ENCODE peak calls at places on chromosomes 16 and 17, in eight cellular contexts. A is GM23338; F is CD4-positive, alpha-beta memory T cell; W is aorta; N is body of pancreas; H is effector memory CD4-positive, alpha-beta T cell; M is psoas muscle; U is mammary epithelial cell. O is an unnamed sample. For H3K4me1 and H3K27me3, the result is how much of the 10 kb centered on the place peaks cover.

GRCh38 chr17:6548578-6549330 is 7.6 kb downstream of the PITPNM3 start:
- DNase-seq in A (no peak), F (peak), W (no peak), N (peak), H (no peak), M (peak), U (no peak), O (no peak)

GRCh38 chr17:50691550-50692447 is 15.9 kb downstream of the ANKRD40 start:
- DNase-seq in A (no peak), F (no peak), W (peak), N (peak), H (no peak), M (no peak), U (no peak), O (peak)

GRCh38 chr16:65793781-65794180 is 572.7 kb upstream of the CDH5 start:
- DNase-seq in A (no peak), F (no peak), W (no peak), N (no peak), H (no peak), M (no peak), U (no peak), O (no peak)

GRCh38 chr17:77602883-77603640 is 355.4 kb upstream of the TNRC6C start:
- DNase-seq in A (no peak), F (no peak), W (peak), N (no peak), H (no peak), M (no peak), U (no peak), O (no peak)

GRCh38 chr17:50471009-50471905 is 2.6 kb upstream of the CHAD start:
- DNase-seq in A (no peak), F (no peak), W (no peak), N (no peak), H (no peak), M (peak), U (no peak), O (no peak)

GRCh38 chr16:54927125-54928015 is 3.3 kb upstream of the IRX5 start:
- DNase-seq in A (no peak), F (no peak), W (no peak), N (no peak), H (no peak), M (no peak), U (peak), O (no peak)

GRCh38 chr17:77037943-77038342 is 102.8 kb upstream of the SEC14L1 start:
- DNase-seq in A (no peak), F (no peak), W (no peak), N (no peak), H (no peak), M (no peak), U (no peak), O (no peak)

GRCh38 chr17:46141645-46142044 is 51.6 kb downstream of the KANSL1 start:
- DNase-seq in A (no peak), F (no peak), W (no peak), N (no peak), H (no peak), M (no peak), U (no peak), O (no peak)

GRCh38 chr16:22946433-22946832 is 132.5 kb downstream of the HS3ST2 start:
- DNase-seq in A (no peak), F (no peak), W (no peak), N (no peak), H (no peak), M (no peak), U (no peak), O (no peak)

GRCh38 chr17:81386646-81387234 is 8.5 kb upstream of the BAHCC1 start:
- DNase-seq in A (peak), F (no peak), W (no peak), N (peak), H (no peak), M (peak), U (no peak), O (no peak)

GRCh38 chr17:78862073-78863023 is 21.7 kb upstream of the USP36 start:
- DNase-seq in A (no peak), F (no peak), W (peak), N (peak), H (no peak), M (peak), U (peak), O (peak)

GRCh38 chr17:12256380-12256995 is 235.8 kb downstream of the MAP2K4 start:
- DNase-seq in A (peak), F (no peak), W (no peak), N (peak), H (no peak), M (no peak), U (peak), O (peak)

GRCh38 chr17:10313037-10313672 is 59.7 kb downstream of the MYH13 start:
- DNase-seq in A (peak), F (no peak), W (no peak), N (no peak), H (no peak), M (no peak), U (no peak), O (no peak)

GRCh38 chr16:2745116-2745890 is 7.1 kb upstream of the SRRM2 start:
- DNase-seq in A (no peak), F (no peak), W (no peak), N (no peak), H (no peak), M (no peak), U (no peak), O (no peak)

GRCh38 chr17:55693244-55694216 is 29.1 kb downstream of the TMEM100 start:
- DNase-seq in A (no peak), F (no peak), W (peak), N (peak), H (no peak), M (peak), U (no peak), O (peak)

GRCh38 chr17:37117743-37118142 is 169.0 kb downstream of the AATF start:
- DNase-seq in A (no peak), F (no peak), W (no peak), N (no peak), H (no peak), M (no peak), U (no peak), O (no peak)

GRCh38 chr17:5513610-5514009 is 27.2 kb downstream of the MIS12 start:
- DNase-seq in A (peak), F (peak), W (no peak), N (no peak), H (no peak), M (no peak), U (no peak), O (peak)

DNA sequence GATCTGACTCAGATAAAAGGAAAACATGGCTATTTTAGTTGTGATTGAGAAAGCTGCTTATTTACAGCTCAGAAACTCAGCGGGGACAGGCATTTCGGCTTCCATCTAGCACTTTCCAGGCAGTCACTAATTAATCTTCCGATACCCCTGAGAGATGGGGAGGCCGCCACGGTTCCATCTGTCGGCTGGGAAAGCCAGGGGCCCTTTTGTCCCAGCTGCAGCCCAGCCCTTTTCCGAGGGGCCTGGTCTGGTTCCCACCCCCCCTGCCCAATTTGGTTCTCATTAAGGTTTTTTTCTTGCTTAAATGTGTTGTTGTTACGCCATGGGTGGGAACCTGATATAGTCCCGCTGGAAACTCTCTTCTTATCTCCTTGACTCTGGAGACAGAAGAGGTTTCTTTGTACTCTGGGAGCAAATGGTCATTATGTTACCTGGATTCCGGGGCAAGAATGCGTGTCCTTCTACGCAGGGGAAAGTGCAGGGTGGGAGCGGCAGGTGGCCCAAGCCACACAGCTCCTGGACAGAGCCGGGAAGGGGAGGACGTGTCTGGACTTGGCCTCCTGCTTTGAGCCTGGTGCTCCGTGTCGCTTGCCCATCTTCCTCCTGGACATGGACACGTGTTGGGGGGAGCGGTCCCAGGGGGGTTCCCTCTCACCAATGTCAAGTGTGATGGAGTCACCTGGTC is 50.9 kb upstream of the GSE1 start:
- DNase-seq in A (no peak), F (no peak), W (no peak), N (no peak), H (no peak), M (no peak), U (no peak), O (no peak)
- H3K4me1 ChIP-seq in A (half or more), F (under half), W (under half), N (half or more), H (under half), M (under half), U (under half), O (under half)

DNA sequence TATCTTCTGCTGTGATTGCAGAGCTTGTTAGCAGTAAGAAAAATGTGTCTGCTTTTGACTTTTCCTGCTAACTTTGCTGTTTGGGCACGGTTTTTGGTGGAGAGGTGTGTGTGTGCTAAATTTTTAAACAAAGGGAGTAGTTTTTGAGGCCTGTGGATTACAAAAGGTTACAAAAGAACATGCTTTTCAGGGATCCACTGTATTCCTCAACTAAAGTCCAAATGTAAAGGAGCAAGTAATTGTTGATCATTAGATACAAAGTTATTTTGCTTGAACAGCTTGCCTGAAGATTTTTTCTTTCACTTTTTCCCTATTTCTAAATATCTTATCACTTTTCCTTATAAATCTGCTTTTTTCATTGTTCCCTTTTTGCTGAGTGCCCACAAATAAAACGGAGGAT is 2.0 kb downstream of the KPNB1 start:
- DNase-seq in A (no peak), F (no peak), W (no peak), N (no peak), H (no peak), M (no peak), U (no peak), O (no peak)
- H3K4me3 ChIP-seq in A (peak), F (no peak), W (no peak), N (no peak), H (no peak), M (peak), U (peak), O (no peak)

DNA sequence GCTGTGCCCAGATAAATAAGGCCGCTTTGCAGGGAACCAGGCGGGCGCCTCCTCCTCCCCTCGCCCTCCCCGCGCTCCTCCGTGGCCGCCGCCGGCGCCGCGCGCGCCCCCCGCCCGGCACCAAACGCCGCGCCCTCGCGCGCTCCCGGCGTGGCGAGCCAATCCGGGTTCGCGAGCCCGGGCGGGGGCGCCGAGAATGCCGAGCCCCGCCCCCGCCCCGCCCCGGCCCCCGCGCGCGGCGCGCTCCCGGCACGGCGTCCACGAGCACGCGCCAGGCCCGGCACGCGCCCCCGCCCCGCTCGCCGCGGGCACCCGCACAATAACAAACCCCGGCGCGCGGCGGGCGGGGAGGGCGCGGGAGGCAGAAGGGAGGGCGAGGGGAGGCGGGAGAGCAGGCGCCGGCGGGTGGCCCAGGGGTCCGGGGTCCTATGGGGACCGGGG is at the start of gene FBXL16:
- DNase-seq in A (peak), F (no peak), W (no peak), N (no peak), H (no peak), M (no peak), U (no peak), O (no peak)
- H3K27me3 ChIP-seq in A (half or more), F (half or more), W (under half), N (under half), H (half or more), M (under half), U (under half), O (half or more)

DNA sequence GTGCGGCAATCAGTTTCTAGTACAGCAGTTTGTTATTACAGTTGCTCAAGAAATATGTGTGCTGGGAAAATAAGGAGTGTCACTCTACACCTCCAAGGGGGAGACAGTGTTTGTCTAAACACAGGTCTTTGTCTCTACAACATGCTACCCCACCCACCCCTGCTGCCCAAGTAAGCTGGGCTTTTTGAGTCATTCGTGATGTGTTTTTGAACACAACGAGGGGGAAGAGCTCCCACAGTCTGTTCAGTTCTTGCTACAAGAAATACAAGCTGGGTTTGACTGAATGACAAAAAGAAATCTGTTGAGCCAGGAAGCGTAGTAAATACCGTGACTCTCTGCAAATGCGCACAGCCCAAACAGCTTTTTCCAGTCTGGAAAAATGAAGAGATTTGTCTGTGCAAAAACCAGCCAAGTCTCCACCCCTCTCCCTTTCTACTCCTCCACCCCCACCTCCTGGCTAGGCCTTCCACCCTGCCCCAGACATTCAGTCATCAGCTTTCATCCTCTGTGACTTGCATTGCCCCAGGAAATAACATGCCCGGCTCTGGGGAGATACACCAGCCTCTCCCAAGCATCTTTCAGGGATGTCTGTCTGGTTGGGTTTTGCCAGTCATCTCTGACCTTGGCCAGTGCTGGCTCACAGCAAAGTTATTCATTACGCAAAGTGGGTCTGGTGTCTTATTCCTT is 25.7 kb downstream of the CHD9 start:
- DNase-seq in A (no peak), F (no peak), W (peak), N (peak), H (no peak), M (peak), U (peak), O (no peak)
- H3K4me1 ChIP-seq in A (under half), F (under half), W (under half), N (under half), H (under half), M (under half), U (half or more), O (under half)

GRCh38 chr17:2611627-2612026 is 18.2 kb downstream of the PAFAH1B1 start:
- DNase-seq in A (no peak), F (no peak), W (no peak), N (no peak), H (no peak), M (no peak), U (no peak), O (no peak)
- H3K4me3 ChIP-seq in A (no peak), F (no peak), W (no peak), N (no peak), H (no peak), M (no peak), U (no peak), O (no peak)

GRCh38 chr17:73492125-73492801 is 152.0 kb downstream of the SDK2 start:
- DNase-seq in A (no peak), F (no peak), W (no peak), N (no peak), H (no peak), M (no peak), U (no peak), O (no peak)
- H3K27me3 ChIP-seq in A (under half), F (under half), W (under half), N (under half), H (under half), M (under half), U (under half), O (under half)

DNA sequence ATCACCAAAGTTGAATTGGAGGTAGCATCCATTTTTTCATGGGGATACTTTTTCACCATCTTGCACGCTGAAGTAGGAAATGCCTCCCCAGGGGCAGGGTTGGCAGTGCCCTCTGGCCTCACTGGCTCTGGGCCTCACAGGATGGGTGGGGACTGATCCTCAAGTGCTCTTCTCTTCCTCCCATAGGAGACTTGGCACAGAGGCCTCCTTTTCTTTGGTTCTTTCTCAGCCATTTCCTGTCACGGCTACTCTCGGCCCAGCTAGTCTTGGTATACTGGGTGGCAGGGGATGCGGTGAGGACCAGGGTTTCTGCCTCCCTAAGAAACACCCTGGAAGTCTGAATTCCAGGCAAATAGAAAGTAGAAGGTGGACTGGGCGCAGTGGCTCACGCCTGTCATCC is 58.2 kb downstream of the PECAM1 start:
- DNase-seq in A (no peak), F (no peak), W (no peak), N (no peak), H (no peak), M (no peak), U (no peak), O (no peak)
- H3K4me1 ChIP-seq in A (under half), F (under half), W (under half), N (under half), H (under half), M (under half), U (under half), O (under half)

DNA sequence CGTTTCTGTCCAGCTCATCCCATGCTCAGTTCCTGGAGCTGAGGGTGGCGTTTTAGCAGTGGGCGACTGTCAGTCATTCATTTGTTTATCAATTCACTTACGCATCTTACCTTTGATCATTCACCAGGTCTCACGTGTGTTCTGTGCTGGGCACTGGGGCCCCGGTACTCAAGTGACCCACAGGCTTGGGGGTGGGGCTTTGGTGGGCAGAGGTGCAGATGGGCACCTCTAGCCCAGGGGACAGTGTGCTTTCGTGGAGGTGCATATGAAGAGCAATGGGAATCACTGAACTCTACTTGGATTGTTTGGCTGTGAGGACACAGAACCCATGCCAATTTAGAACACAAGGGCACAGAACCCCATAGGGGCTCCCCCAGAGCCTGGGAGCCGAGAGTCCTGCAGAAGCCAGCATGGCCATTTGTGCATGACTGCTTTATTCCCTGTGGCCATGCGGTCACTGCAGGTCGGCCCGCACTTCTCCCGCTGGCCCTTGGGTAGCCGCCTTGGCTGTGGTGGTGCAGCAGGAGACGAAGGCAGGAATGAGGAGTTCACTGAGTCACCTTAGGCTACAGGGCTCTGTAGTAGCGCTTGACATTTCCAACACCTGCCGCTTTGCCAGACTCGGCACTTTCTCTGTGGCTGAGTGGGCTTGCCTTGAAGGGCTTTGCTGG is 144.6 kb downstream of the SNX29 start:
- DNase-seq in A (no peak), F (no peak), W (no peak), N (no peak), H (no peak), M (no peak), U (no peak), O (no peak)
- H3K4me3 ChIP-seq in A (no peak), F (no peak), W (no peak), N (no peak), H (no peak), M (no peak), U (no peak), O (no peak)

GRCh38 chr17:27455569-27455913 is 707 bp upstream of the KSR1 start:
- DNase-seq in A (no peak), F (no peak), W (no peak), N (no peak), H (no peak), M (no peak), U (no peak), O (no peak)
- H3K27me3 ChIP-seq in A (under half), F (under half), W (under half), N (under half), H (under half), M (under half), U (under half), O (under half)

GRCh38 chr16:11672206-11673090 is 4.2 kb downstream of the SNN start:
- DNase-seq in A (no peak), F (peak), W (no peak), N (no peak), H (no peak), M (no peak), U (no peak), O (no peak)
- H3K4me1 ChIP-seq in A (under half), F (half or more), W (under half), N (half or more), H (under half), M (half or more), U (half or more), O (under half)

O was measured in small intestine.